ENCODE peak calls at places on chromosomes 13 and 19, in four cellular contexts. A, E, N and R are unnamed samples.

GRCh38 chr13:85236431-85236830 is 562.8 kb downstream of the SLITRK6 start:
- DNase-seq in A (peak; percentile 91), E (no peak), N (peak; percentile 10), R (peak; percentile 66)

GRCh38 chr13:24863748-24864540 is 100.0 kb downstream of the RNF17 start:
- DNase-seq in N (no peak), E (no peak), A (no peak), R (no peak)

GRCh38 chr13:31951215-31951678 is 80.3 kb upstream of the FRY start:
- DNase-seq in A (peak; percentile 79), E (no peak), N (peak; percentile 34), R (no peak)

GRCh38 chr19:55614711-55615552 is 9.4 kb downstream of the ZNF784 start:
- DNase-seq in A (no peak), E (no peak), N (no peak), R (no peak)

GRCh38 chr19:38989066-38989605 is 13.6 kb upstream of the FBXO17 start:
- DNase-seq in A (no peak), N (peak; percentile 56), E (no peak), R (peak; percentile 31)

GRCh38 chr19:9296336-9296735 is 13.3 kb downstream of the ZNF699 start:
- DNase-seq in E (no peak), N (no peak), A (no peak), R (no peak)

GRCh38 chr13:102610296-102610895 is 13.6 kb downstream of the TPP2 start:
- DNase-seq in N (no peak), A (no peak), E (no peak), R (no peak)

GRCh38 chr19:30695171-30695875 is 323.1 kb downstream of the ZNF536 start:
- DNase-seq in E (no peak), A (no peak), N (no peak), R (no peak)

GRCh38 chr19:33831835-33832234 is 35.2 kb downstream of the KCTD15 start:
- DNase-seq in E (no peak), N (no peak), A (no peak), R (no peak)

GRCh38 chr19:43754312-43754561 is 525 bp downstream of the SMG9 start:
- DNase-seq in A (no peak), N (no peak), E (no peak), R (no peak)

GRCh38 chr19:12090807-12091206 is 26.3 kb downstream of the ZNF844 start:
- DNase-seq in N (peak; percentile 53), E (peak; percentile 34), A (peak; percentile 48), R (peak; percentile 69)